ENCODE peak calls at places on chromosomes 1 and 21, in ten cellular contexts. I is effector memory CD4-positive, alpha-beta T cell; F is heart right ventricle; S is ovary; C is CD4-positive, alpha-beta memory T cell; B is Peyer's patch; L is GM23338; D is kidney; Y is neuronal stem cell; V is CD8-positive, alpha-beta memory T cell. A is an unnamed sample. For H3K4me1, the result is how much of the 10 kb centered on the place peaks cover.

GRCh38 chr1:179080866-179081695 is 789 bp upstream of the TOR3A start:
- DNase-seq in F (no peak), I (peak), B (no peak), C (peak), L (no peak), V (peak), Y (no peak), S (no peak), D (no peak), A (peak)

GRCh38 chr1:119768778-119769177 is at the start of gene HMGCS2:
- DNase-seq in F (no peak), D (no peak), Y (no peak), C (no peak), S (no peak), L (no peak), V (no peak), I (no peak), B (no peak), A (no peak)

GRCh38 chr1:176149939-176150807 is 56.9 kb downstream of the COP1 start:
- DNase-seq in S (no peak), C (no peak), B (no peak), I (no peak), F (no peak), L (no peak), Y (no peak), V (no peak), D (no peak), A (no peak)

GRCh38 chr21:33348728-33349127 is 24.0 kb downstream of the IFNAR1 start:
- DNase-seq in Y (no peak), F (no peak), C (no peak), B (no peak), L (no peak), D (no peak), I (no peak), S (no peak), V (no peak), A (no peak)

GRCh38 chr1:108686609-108687313 is 5.3 kb upstream of the PRPF38B start:
- DNase-seq in Y (no peak), V (no peak), C (no peak), L (no peak), S (no peak), I (no peak), F (no peak), B (no peak), D (no peak), A (no peak)

GRCh38 chr1:21539933-21540332 is 30.7 kb downstream of the ALPL start:
- DNase-seq in I (no peak), F (peak), L (peak), C (no peak), V (no peak), Y (no peak), D (no peak), S (no peak), B (no peak), A (no peak)

GRCh38 chr1:94865369-94865768 is 45.2 kb downstream of the SLC44A3 start:
- DNase-seq in F (no peak), I (no peak), L (no peak), B (no peak), Y (no peak), S (no peak), D (no peak), V (no peak), C (no peak), A (no peak)

GRCh38 chr1:220300442-220301121 is 28.3 kb upstream of the RAB3GAP2 start:
- DNase-seq in F (peak), D (no peak), L (peak), C (no peak), V (no peak), S (peak), I (no peak), B (no peak), Y (peak), A (no peak)

GRCh38 chr1:230176871-230177411 is 109.9 kb downstream of the GALNT2 start:
- DNase-seq in C (no peak), D (no peak), Y (no peak), S (peak), V (no peak), L (no peak), F (peak), B (no peak), I (no peak), A (no peak)

GRCh38 chr21:41559658-41560599 is 52.0 kb upstream of the TMPRSS2 start:
- DNase-seq in F (no peak), B (no peak), L (no peak), D (no peak), C (no peak), V (no peak), I (no peak), Y (no peak), S (no peak), A (no peak)

GRCh38 chr1:63611231-63611630 is 18.0 kb downstream of the PGM1 start:
- DNase-seq in I (no peak), C (no peak), L (no peak), D (no peak), S (no peak), V (no peak), Y (peak), F (no peak), B (no peak), A (no peak)

GRCh38 chr1:243213045-243213787 is 41.9 kb downstream of the CEP170 start:
- DNase-seq in F (no peak), V (no peak), C (no peak), L (no peak), Y (no peak), I (no peak), S (no peak), D (no peak), B (no peak), A (no peak)

GRCh38 chr1:8348777-8349472 is 31.0 kb downstream of the SLC45A1 start:
- DNase-seq in Y (peak), B (peak), D (no peak), L (peak), C (peak), I (peak), S (peak), V (peak), F (peak), A (peak)

GRCh38 chr1:3222042-3222692 is 153.2 kb downstream of the PRDM16 start:
- DNase-seq in Y (no peak), I (no peak), F (no peak), L (no peak), B (no peak), S (no peak), D (no peak), V (no peak), C (no peak), A (no peak)

GRCh38 chr1:36346741-36347370 is 23.4 kb upstream of the EVA1B start:
- DNase-seq in L (no peak), C (no peak), Y (no peak), B (no peak), I (no peak), S (no peak), V (no peak), D (no peak), F (no peak), A (no peak)

GRCh38 chr1:232853994-232854532 is 48.8 kb downstream of the MAP10 start:
- DNase-seq in B (no peak), Y (no peak), S (no peak), C (no peak), I (no peak), V (no peak), L (no peak), D (no peak), F (no peak), A (no peak)

GRCh38 chr1:63027176-63027575 is 243.2 kb downstream of the ATG4C start:
- DNase-seq in B (no peak), Y (no peak), V (no peak), I (no peak), F (no peak), D (no peak), S (no peak), C (no peak), L (no peak), A (no peak)

GRCh38 chr1:29453502-29454240 is 217.3 kb downstream of the PTPRU start:
- DNase-seq in Y (peak), D (no peak), C (peak), B (no peak), I (no peak), L (peak), S (no peak), V (no peak), F (no peak), A (no peak)

GRCh38 chr1:109389638-109390341 is 7.9 kb downstream of the SORT1 start:
- DNase-seq in F (no peak), L (no peak), V (no peak), Y (no peak), I (no peak), C (no peak), S (no peak), B (no peak), D (no peak), A (no peak)

GRCh38 chr21:17818158-17819113 is 720 bp downstream of the C21orf91 start:
- DNase-seq in I (no peak), S (no peak), L (peak), V (peak), C (peak), Y (peak), D (peak), F (peak), B (peak), A (peak)

GRCh38 chr21:34925597-34925996 is 123.5 kb downstream of the RUNX1 start:
- DNase-seq in S (no peak), B (no peak), Y (no peak), D (no peak), V (no peak), I (no peak), L (no peak), F (no peak), C (no peak), A (no peak)

GRCh38 chr1:226443033-226443432 is 35.1 kb upstream of the PARP1 start:
- DNase-seq in V (no peak), I (no peak), L (no peak), Y (no peak), C (no peak), S (no peak), B (no peak), D (no peak), F (no peak), A (no peak)

GRCh38 chr1:77120950-77121349 is 98.3 kb downstream of the PIGK start:
- DNase-seq in I (no peak), D (no peak), F (no peak), S (no peak), V (no peak), Y (no peak), B (no peak), C (no peak), L (no peak), A (no peak)

GRCh38 chr1:39776886-39777683 is 5.9 kb upstream of the OXCT2 start:
- DNase-seq in D (peak), V (no peak), F (no peak), B (no peak), S (no peak), C (no peak), I (no peak), Y (no peak), L (no peak), A (no peak)

GRCh38 chr1:39779137-39779536 is 8.0 kb upstream of the OXCT2 start:
- DNase-seq in C (no peak), I (no peak), L (no peak), D (peak), F (no peak), S (no peak), V (no peak), B (no peak), Y (no peak), A (no peak)

GRCh38 chr1:39781349-39781715 is 7.3 kb downstream of the BMP8B start:
- DNase-seq in L (no peak), I (no peak), D (no peak), C (no peak), S (no peak), F (no peak), V (no peak), Y (no peak), B (no peak), A (no peak)

GRCh38 chr1:39779821-39780220 is 8.7 kb upstream of the OXCT2 start:
- DNase-seq in D (peak), C (no peak), V (no peak), L (no peak), I (no peak), Y (no peak), F (no peak), S (no peak), B (no peak), A (no peak)

DNA sequence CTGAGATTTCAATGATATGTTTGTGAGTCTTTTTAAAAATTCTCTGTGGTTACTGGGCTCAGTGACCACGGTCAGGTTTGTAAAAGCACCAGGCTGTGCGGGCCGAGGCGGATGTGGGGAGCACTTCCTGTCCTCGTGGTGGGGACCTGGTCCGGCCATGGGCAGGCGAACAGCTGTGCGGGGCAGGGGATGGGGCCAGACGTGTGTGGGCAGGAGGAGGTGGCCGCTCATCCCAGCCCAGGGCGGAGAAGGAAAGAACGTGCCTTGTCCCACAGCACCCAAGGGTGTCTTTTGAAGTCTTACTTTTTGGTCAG is 5.2 kb upstream of the OXCT2 start:
- DNase-seq in B (peak), F (no peak), L (no peak), Y (no peak), D (peak), I (no peak), V (no peak), C (no peak), S (no peak), A (no peak)
- H3K4me1 ChIP-seq in B (under half), F (under half), L (under half), Y (under half), D (under half), I (under half), V (under half), C (under half), S (under half), A (under half)

GRCh38 chr1:9902060-9902452 is 8.0 kb downstream of the CTNNBIP1 start:
- DNase-seq in F (no peak), D (no peak), V (no peak), I (no peak), C (no peak), L (no peak), Y (no peak), S (no peak), B (no peak), A (no peak)
- H3K27ac ChIP-seq in F (peak), D (peak), V (no peak), I (no peak), C (no peak), L (no peak), Y (no peak), S (no peak), B (peak), A (no peak)

GRCh38 chr1:155932085-155932484 is 2.1 kb downstream of the KHDC4 start:
- DNase-seq in I (no peak), S (no peak), L (no peak), F (no peak), Y (no peak), V (no peak), D (no peak), B (no peak), C (no peak), A (no peak)
- H3K4me3 ChIP-seq in I (no peak), S (no peak), L (peak), F (peak), Y (no peak), V (peak), D (peak), B (no peak), C (no peak), A (no peak)

GRCh38 chr1:52102336-52103013 is 39.4 kb upstream of the ZFYVE9 start:
- DNase-seq in B (no peak), S (no peak), D (no peak), L (no peak), V (no peak), I (no peak), C (no peak), Y (no peak), F (no peak), A (no peak)

GRCh38 chr1:52098139-52098871 is 42.2 kb downstream of the BTF3L4 start:
- DNase-seq in V (no peak), S (no peak), C (no peak), B (no peak), I (no peak), Y (peak), F (no peak), L (peak), D (no peak), A (no peak)
- H3K4me1 ChIP-seq in V (under half), S (under half), C (under half), B (under half), I (under half), Y (under half), F (under half), L (under half), D (under half), A (under half)

GRCh38 chr21:45952974-45953373 is 28.6 kb upstream of the COL6A1 start:
- DNase-seq in D (no peak), S (no peak), F (no peak), I (no peak), V (no peak), B (no peak), C (no peak), L (no peak), Y (no peak), A (no peak)

GRCh38 chr21:45951676-45952075 is 29.9 kb upstream of the COL6A1 start:
- DNase-seq in L (no peak), B (no peak), S (no peak), I (no peak), F (no peak), Y (no peak), V (no peak), C (no peak), D (no peak), A (no peak)

GRCh38 chr21:45948576-45949141 is 32.9 kb upstream of the COL6A1 start:
- DNase-seq in I (no peak), S (no peak), F (no peak), Y (no peak), V (no peak), D (no peak), C (no peak), L (peak), B (no peak), A (no peak)

GRCh38 chr21:45949928-45950739 is 31.4 kb upstream of the COL6A1 start:
- DNase-seq in L (no peak), I (no peak), D (no peak), C (no peak), S (peak), B (no peak), V (no peak), Y (no peak), F (no peak), A (no peak)

DNA sequence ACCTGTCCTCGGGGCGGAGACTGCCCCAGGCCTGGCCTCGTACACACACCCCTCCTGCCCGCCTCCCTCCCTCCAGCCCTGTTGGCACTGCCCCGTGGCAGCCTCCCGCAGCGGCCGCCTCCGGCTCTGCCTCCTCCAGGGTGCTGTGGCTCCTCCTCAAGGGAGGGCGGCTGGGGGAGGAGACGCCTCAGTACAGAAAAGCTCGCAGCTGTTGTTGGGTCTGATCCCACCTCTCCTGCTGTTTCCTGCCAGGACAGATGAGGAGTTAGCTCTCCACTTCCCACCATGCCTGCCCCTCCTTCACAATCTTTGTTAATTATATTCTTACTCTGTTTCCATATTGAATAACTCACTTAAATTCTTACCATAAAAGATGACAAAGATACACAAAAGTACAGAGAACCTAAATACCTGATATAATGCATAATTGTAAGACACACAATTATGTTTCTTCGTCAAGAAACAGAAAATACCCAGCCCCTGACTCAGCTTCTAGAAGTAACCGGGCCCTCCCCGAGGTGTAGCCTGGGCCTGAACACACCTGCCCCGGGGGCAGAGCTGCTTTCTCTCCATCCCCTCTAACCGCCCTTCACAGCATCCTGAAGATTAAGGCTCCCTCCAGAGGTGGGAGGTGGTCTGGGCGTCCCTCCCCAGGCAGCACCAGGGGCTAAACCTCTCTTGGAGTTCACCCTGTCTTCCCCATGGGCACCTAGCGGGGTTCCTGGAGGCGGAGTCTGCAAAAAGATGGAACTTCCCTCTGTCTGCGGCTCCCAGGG is 30.6 kb upstream of the COL6A1 start:
- DNase-seq in F (peak), L (no peak), V (no peak), S (peak), C (no peak), I (no peak), Y (no peak), B (no peak), D (no peak), A (no peak)
- H3K27ac ChIP-seq in F (no peak), L (no peak), V (no peak), S (no peak), C (no peak), I (no peak), Y (no peak), B (no peak), D (no peak), A (no peak)

DNA sequence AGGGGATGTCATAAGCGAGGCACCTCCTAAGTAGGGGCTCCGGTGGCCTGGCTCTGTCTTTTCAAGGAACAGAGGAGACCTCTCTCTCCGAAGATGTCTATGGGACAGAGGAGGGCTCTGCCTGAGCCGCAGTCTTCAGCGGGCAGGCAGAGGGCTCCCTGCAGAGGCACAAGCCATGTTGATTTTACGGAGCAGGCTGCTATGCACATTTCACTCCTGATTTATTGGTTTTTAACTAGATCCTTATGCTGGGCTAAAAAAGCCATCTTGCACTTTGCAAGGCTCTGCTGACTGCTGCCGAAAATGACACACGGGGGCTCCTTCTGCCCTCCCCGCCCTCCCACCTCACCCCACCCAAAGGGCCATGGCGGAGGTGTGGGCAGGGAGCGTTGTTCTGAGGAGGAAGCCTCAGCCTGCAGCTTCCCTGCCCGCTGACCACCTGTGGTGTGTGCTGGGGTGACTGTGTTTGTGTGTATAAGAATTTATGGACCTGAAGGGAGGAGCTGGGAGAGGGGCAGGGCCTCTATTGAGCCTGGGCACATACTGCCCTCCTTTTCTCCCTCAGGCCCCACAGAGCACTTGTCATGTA is 71.2 kb downstream of the FOXD2 start:
- DNase-seq in B (no peak), V (no peak), I (no peak), D (no peak), C (no peak), S (no peak), F (no peak), Y (no peak), L (peak), A (no peak)
- H3K4me3 ChIP-seq in B (no peak), V (peak), I (peak), D (peak), C (no peak), S (peak), F (peak), Y (peak), L (peak), A (no peak)

A was measured in naive thymus-derived CD4-positive, alpha-beta T cell.